ENCODE peak calls at places on chromosomes 12 and 14, in four cellular contexts. S is NCI-H510A, H is A549, Q is GM04504. P is an unnamed sample.

GRCh38 chr12:21300632-21301031 is 34.1 kb downstream of the SLCO1A2 start:
- DNase-seq in Q (no peak), S (no peak), H (no peak), P (no peak)

GRCh38 chr12:117853600-117853999 is 115.2 kb downstream of the KSR2 start:
- DNase-seq in S (peak), Q (no peak), H (peak), P (no peak)

GRCh38 chr14:101451166-101451565 is 110.1 kb upstream of the DIO3 start:
- DNase-seq in Q (no peak), H (no peak), S (no peak), P (no peak)

GRCh38 chr12:94686834-94687628 is 36.7 kb upstream of the TMCC3 start:
- DNase-seq in Q (no peak), S (no peak), H (no peak), P (no peak)

GRCh38 chr12:107891967-107892366 is 117.5 kb downstream of the ASCL4 start:
- DNase-seq in S (no peak), Q (no peak), H (no peak), P (peak)

GRCh38 chr14:48113713-48114112 is 438.3 kb upstream of the MDGA2 start:
- DNase-seq in S (no peak), H (no peak), Q (no peak), P (no peak)

GRCh38 chr14:24296341-24297157 is 3.0 kb downstream of the DHRS1 start:
- DNase-seq in H (peak), Q (peak), S (no peak), P (peak)

GRCh38 chr12:57152408-57153038 is 5.1 kb upstream of the LRP1-AS start:
- DNase-seq in S (no peak), H (no peak), Q (no peak), P (peak)